ENCODE peak calls at places on chromosomes 3 and 15, in seven cellular contexts. V, N, Q, C, R, O and M are unnamed samples.

GRCh38 chr3:188097786-188098185 is 56.2 kb upstream of the LPP start:
- DNase-seq in V (no peak), C (no peak), Q (no peak), O (no peak), R (no peak), N (no peak), M (no peak)

GRCh38 chr3:139530717-139531116 is 8.8 kb downstream of the RBP1 start:
- DNase-seq in C (no peak), V (no peak), Q (peak; percentile 29), O (no peak), R (no peak), N (no peak), M (no peak)

GRCh38 chr3:77254967-77255831 is 215.3 kb downstream of the ROBO2 start:
- DNase-seq in V (peak; percentile 67), Q (peak; percentile 71), O (peak; percentile 52), C (peak; percentile 45), R (no peak), N (peak; percentile 37), M (no peak)

GRCh38 chr15:49435201-49435600 is 12.2 kb downstream of the FGF7 start:
- DNase-seq in R (no peak), V (no peak), N (no peak), C (no peak), Q (no peak), O (no peak), M (no peak)

GRCh38 chr3:150227839-150228238 is 180.3 kb upstream of the TSC22D2 start:
- DNase-seq in R (peak; percentile 8), Q (peak; percentile 80), O (peak; percentile 59), N (no peak), V (peak; percentile 58), C (peak; percentile 91), M (peak; percentile 18)

GRCh38 chr3:80141557-80141956 is 373.8 kb upstream of the ROBO1 start:
- DNase-seq in O (no peak), R (no peak), Q (no peak), C (no peak), N (no peak), V (no peak), M (no peak)

GRCh38 chr3:4581905-4582611 is 88.9 kb downstream of the ITPR1 start:
- DNase-seq in C (no peak), R (no peak), Q (no peak), N (no peak), V (no peak), O (no peak), M (no peak)

GRCh38 chr3:170178631-170179030 is 2.9 kb downstream of the PHC3 start:
- DNase-seq in Q (no peak), N (no peak), R (peak; percentile 20), O (no peak), C (no peak), V (no peak), M (no peak)

GRCh38 chr3:82561759-82562158 is 800.3 kb upstream of the GBE1 start:
- DNase-seq in R (no peak), C (no peak), O (no peak), N (no peak), V (no peak), Q (no peak), M (no peak)

GRCh38 chr3:36776436-36776835 is 12.1 kb upstream of the DCLK3 start:
- DNase-seq in C (no peak), R (no peak), O (no peak), Q (no peak), V (no peak), N (no peak), M (no peak)

GRCh38 chr15:101637549-101638318 is 14.4 kb downstream of the TM2D3 start:
- DNase-seq in N (no peak), R (no peak), C (no peak), V (no peak), O (no peak), Q (no peak), M (no peak)

GRCh38 chr3:36663666-36664291 is 100.6 kb downstream of the DCLK3 start:
- DNase-seq in N (no peak), Q (no peak), O (no peak), V (no peak), C (no peak), R (no peak), M (no peak)

GRCh38 chr3:183594636-183595035 is 39.1 kb upstream of the KLHL6 start:
- DNase-seq in R (no peak), O (no peak), C (no peak), V (no peak), Q (no peak), N (no peak), M (no peak)

GRCh38 chr3:18761530-18761929 is 336.4 kb upstream of the SATB1 start:
- DNase-seq in C (no peak), V (peak; percentile 89), R (no peak), Q (no peak), N (no peak), O (no peak), M (no peak)

GRCh38 chr15:61084944-61085367 is 144.1 kb downstream of the RORA start:
- DNase-seq in V (peak; percentile 75), O (no peak), R (no peak), N (no peak), C (no peak), Q (peak; percentile 94), M (peak; percentile 2)

GRCh38 chr15:70556376-70556775 is 207.0 kb downstream of the UACA start:
- DNase-seq in C (no peak), O (no peak), R (no peak), V (no peak), Q (no peak), N (no peak), M (no peak)

GRCh38 chr3:14545251-14545635 is 5.1 kb upstream of the GRIP2 start:
- DNase-seq in Q (no peak), V (no peak), R (no peak), N (no peak), C (no peak), O (no peak), M (no peak)

GRCh38 chr3:104911376-104911775 is 455.3 kb upstream of the ALCAM start:
- DNase-seq in V (no peak), N (no peak), R (no peak), Q (no peak), O (no peak), C (no peak), M (no peak)

GRCh38 chr3:34207826-34208225 is 409.4 kb downstream of the PDCD6IP start:
- DNase-seq in Q (no peak), C (no peak), R (no peak), O (no peak), N (no peak), V (no peak), M (no peak)

GRCh38 chr3:172562881-172563835 is 39.9 kb upstream of the TNFSF10 start:
- DNase-seq in Q (no peak), R (no peak), V (no peak), C (no peak), N (no peak), O (peak; percentile 33), M (no peak)

GRCh38 chr3:134076816-134077215 is 47.1 kb upstream of the SLCO2A1 start:
- DNase-seq in C (no peak), V (no peak), N (no peak), O (no peak), Q (no peak), R (no peak), M (no peak)

GRCh38 chr3:170815930-170816329 is 54.1 kb downstream of the RPL22L1 start:
- DNase-seq in N (no peak), O (no peak), Q (no peak), C (no peak), R (no peak), V (no peak), M (no peak)

GRCh38 chr3:43379343-43379742 is 93.0 kb downstream of the SNRK start:
- DNase-seq in V (no peak), C (no peak), N (no peak), Q (no peak), R (no peak), O (no peak), M (no peak)

GRCh38 chr3:190696777-190697501 is 165.6 kb downstream of the GMNC start:
- DNase-seq in V (peak; percentile 33), R (no peak), Q (peak; percentile 41), C (no peak), N (no peak), O (peak; percentile 9), M (no peak)

GRCh38 chr15:30997270-30997669 is 5.8 kb upstream of the MTMR10 start:
- DNase-seq in N (no peak), R (no peak), O (no peak), V (peak; percentile 7), Q (no peak), C (no peak), M (no peak)

GRCh38 chr3:65146149-65146548 is 458.3 kb upstream of the ADAMTS9 start:
- DNase-seq in N (no peak), C (peak; percentile 56), Q (no peak), V (no peak), R (no peak), O (no peak), M (no peak)

GRCh38 chr3:106711650-106712049 is 665.6 kb upstream of the CCDC54 start:
- DNase-seq in Q (no peak), V (no peak), C (no peak), N (no peak), R (no peak), O (no peak), M (no peak)

GRCh38 chr15:47516576-47517371 is 200.5 kb upstream of the SEMA6D start:
- DNase-seq in V (no peak), R (no peak), C (no peak), O (peak; percentile 29), Q (no peak), N (no peak), M (no peak)

GRCh38 chr15:55734641-55735040 is 8.3 kb downstream of the PRTG start:
- DNase-seq in C (no peak), N (no peak), V (no peak), O (no peak), R (no peak), Q (no peak), M (no peak)

GRCh38 chr15:94177112-94177511 is 54.2 kb upstream of the MCTP2 start:
- DNase-seq in C (no peak), O (no peak), R (no peak), N (no peak), V (no peak), Q (no peak), M (no peak)

GRCh38 chr3:194304186-194304917 is 46.8 kb downstream of the CPN2 start:
- DNase-seq in N (no peak), O (no peak), Q (no peak), R (no peak), C (no peak), V (no peak), M (no peak)

GRCh38 chr3:66256806-66257205 is 36.0 kb downstream of the SLC25A26 start:
- DNase-seq in C (no peak), O (no peak), Q (no peak), R (no peak), N (no peak), V (no peak), M (no peak)